ENCODE peak calls at places on chromosomes 7 and 10, in eight cellular contexts. One of them, this sample, is unnamed.

GRCh38 chr10:21134645-21135395 is 237.7 kb upstream of the NEBL start:
- DNase-seq in AG04450: no peak
- DNase-seq in testis: no peak
- DNase-seq in neural progenitor cell: no peak
- DNase-seq in brain microvascular endothelial cell: no peak
- DNase-seq in PC-9: no peak
- DNase-seq in mammary epithelial cell: peak; percentile 88
- DNase-seq in IMR-90: no peak
- DNase-seq in this sample: no peak

GRCh38 chr7:144827581-144828139 is 8.2 kb downstream of the TPK1 start:
- DNase-seq in IMR-90: peak; percentile 43
- DNase-seq in neural progenitor cell: peak; percentile 7
- DNase-seq in PC-9: no peak
- DNase-seq in mammary epithelial cell: no peak
- DNase-seq in AG04450: no peak
- DNase-seq in brain microvascular endothelial cell: peak; percentile 88
- DNase-seq in testis: no peak
- DNase-seq in this sample: no peak

GRCh38 chr10:92965314-92965713 is 95.3 kb upstream of the CYP26C1 start:
- DNase-seq in testis: no peak
- DNase-seq in PC-9: no peak
- DNase-seq in brain microvascular endothelial cell: no peak
- DNase-seq in IMR-90: peak; percentile 73
- DNase-seq in neural progenitor cell: peak; percentile 69
- DNase-seq in AG04450: no peak
- DNase-seq in mammary epithelial cell: peak; percentile 28
- DNase-seq in this sample: no peak

GRCh38 chr10:43057831-43058340 is 19.0 kb upstream of the RET start:
- DNase-seq in brain microvascular endothelial cell: no peak
- DNase-seq in testis: no peak
- DNase-seq in neural progenitor cell: no peak
- DNase-seq in PC-9: no peak
- DNase-seq in mammary epithelial cell: no peak
- DNase-seq in IMR-90: no peak
- DNase-seq in AG04450: no peak
- DNase-seq in this sample: no peak

GRCh38 chr7:52775881-52776280 is 259.6 kb upstream of the POM121L12 start:
- DNase-seq in PC-9: no peak
- DNase-seq in brain microvascular endothelial cell: no peak
- DNase-seq in IMR-90: no peak
- DNase-seq in neural progenitor cell: no peak
- DNase-seq in mammary epithelial cell: no peak
- DNase-seq in testis: no peak
- DNase-seq in AG04450: no peak
- DNase-seq in this sample: no peak

GRCh38 chr10:115706482-115707076 is 566.4 kb downstream of the GFRA1 start:
- DNase-seq in AG04450: no peak
- DNase-seq in mammary epithelial cell: peak; percentile 1
- DNase-seq in testis: no peak
- DNase-seq in IMR-90: peak; percentile 30
- DNase-seq in PC-9: no peak
- DNase-seq in brain microvascular endothelial cell: peak; percentile 18
- DNase-seq in neural progenitor cell: peak; percentile 42
- DNase-seq in this sample: no peak

GRCh38 chr10:19816420-19817250 is at the start of gene PLXDC2:
- DNase-seq in brain microvascular endothelial cell: peak; percentile 45
- DNase-seq in mammary epithelial cell: peak; percentile 47
- DNase-seq in IMR-90: peak; percentile 36
- DNase-seq in PC-9: no peak
- DNase-seq in AG04450: peak; percentile 20
- DNase-seq in testis: peak; percentile 50
- DNase-seq in neural progenitor cell: peak; percentile 78
- DNase-seq in this sample: peak; percentile 83

GRCh38 chr7:98509836-98510235 is 107.2 kb upstream of the NPTX2 start:
- DNase-seq in AG04450: no peak
- DNase-seq in brain microvascular endothelial cell: no peak
- DNase-seq in PC-9: no peak
- DNase-seq in mammary epithelial cell: no peak
- DNase-seq in testis: no peak
- DNase-seq in neural progenitor cell: no peak
- DNase-seq in IMR-90: no peak
- DNase-seq in this sample: no peak

GRCh38 chr10:112844681-112845080 is 105.4 kb upstream of the TCF7L2 start:
- DNase-seq in neural progenitor cell: no peak
- DNase-seq in AG04450: no peak
- DNase-seq in brain microvascular endothelial cell: peak; percentile 47
- DNase-seq in PC-9: no peak
- DNase-seq in mammary epithelial cell: no peak
- DNase-seq in testis: no peak
- DNase-seq in IMR-90: no peak
- DNase-seq in this sample: no peak

GRCh38 chr10:79256264-79256806 is 90.9 kb upstream of the PPIF start:
- DNase-seq in PC-9: no peak
- DNase-seq in brain microvascular endothelial cell: no peak
- DNase-seq in AG04450: no peak
- DNase-seq in testis: no peak
- DNase-seq in neural progenitor cell: no peak
- DNase-seq in mammary epithelial cell: no peak
- DNase-seq in IMR-90: no peak
- DNase-seq in this sample: no peak

GRCh38 chr7:21023841-21024502 is 237.3 kb upstream of the SP8 start:
- DNase-seq in IMR-90: no peak
- DNase-seq in PC-9: no peak
- DNase-seq in brain microvascular endothelial cell: no peak
- DNase-seq in neural progenitor cell: peak; percentile 18
- DNase-seq in mammary epithelial cell: no peak
- DNase-seq in AG04450: no peak
- DNase-seq in testis: no peak
- DNase-seq in this sample: no peak

GRCh38 chr7:24408798-24409428 is 124.9 kb downstream of the NPY start:
- DNase-seq in testis: no peak
- DNase-seq in PC-9: no peak
- DNase-seq in mammary epithelial cell: no peak
- DNase-seq in neural progenitor cell: no peak
- DNase-seq in AG04450: no peak
- DNase-seq in brain microvascular endothelial cell: no peak
- DNase-seq in IMR-90: no peak
- DNase-seq in this sample: no peak

GRCh38 chr7:101924171-101924570 is 106.7 kb downstream of the CUX1 start:
- DNase-seq in neural progenitor cell: no peak
- DNase-seq in IMR-90: peak; percentile 86
- DNase-seq in AG04450: no peak
- DNase-seq in mammary epithelial cell: no peak
- DNase-seq in PC-9: no peak
- DNase-seq in brain microvascular endothelial cell: peak; percentile 81
- DNase-seq in testis: no peak
- DNase-seq in this sample: no peak

GRCh38 chr10:34830527-34830926 is 15.4 kb upstream of the PARD3 start:
- DNase-seq in testis: no peak
- DNase-seq in mammary epithelial cell: no peak
- DNase-seq in neural progenitor cell: no peak
- DNase-seq in AG04450: no peak
- DNase-seq in PC-9: no peak
- DNase-seq in brain microvascular endothelial cell: no peak
- DNase-seq in IMR-90: no peak
- DNase-seq in this sample: no peak

GRCh38 chr10:119652361-119652760 is 1.2 kb downstream of the BAG3 start:
- DNase-seq in mammary epithelial cell: peak; percentile 58
- DNase-seq in neural progenitor cell: peak; percentile 29
- DNase-seq in IMR-90: peak; percentile 82
- DNase-seq in AG04450: peak; percentile 34
- DNase-seq in PC-9: no peak
- DNase-seq in brain microvascular endothelial cell: no peak
- DNase-seq in testis: peak; percentile 54
- DNase-seq in this sample: no peak

GRCh38 chr10:109821672-109822071 is 101.6 kb downstream of the XPNPEP1 start:
- DNase-seq in brain microvascular endothelial cell: no peak
- DNase-seq in mammary epithelial cell: no peak
- DNase-seq in IMR-90: no peak
- DNase-seq in neural progenitor cell: no peak
- DNase-seq in PC-9: no peak
- DNase-seq in AG04450: no peak
- DNase-seq in testis: no peak
- DNase-seq in this sample: no peak

GRCh38 chr10:22230331-22230833 is 12.6 kb upstream of the EBLN1 start:
- DNase-seq in PC-9: no peak
- DNase-seq in AG04450: no peak
- DNase-seq in brain microvascular endothelial cell: peak; percentile 51
- DNase-seq in testis: peak; percentile 46
- DNase-seq in IMR-90: peak; percentile 29
- DNase-seq in neural progenitor cell: peak; percentile 63
- DNase-seq in mammary epithelial cell: peak; percentile 45
- DNase-seq in this sample: peak; percentile 50

GRCh38 chr7:100400656-100401055 is 27.4 kb downstream of the PILRA start:
- DNase-seq in mammary epithelial cell: no peak
- DNase-seq in brain microvascular endothelial cell: no peak
- DNase-seq in testis: no peak
- DNase-seq in AG04450: no peak
- DNase-seq in PC-9: no peak
- DNase-seq in neural progenitor cell: peak; percentile 69
- DNase-seq in IMR-90: no peak
- DNase-seq in this sample: no peak

GRCh38 chr7:38862666-38863065 is 46.3 kb downstream of the VPS41 start:
- DNase-seq in AG04450: no peak
- DNase-seq in brain microvascular endothelial cell: no peak
- DNase-seq in PC-9: no peak
- DNase-seq in neural progenitor cell: no peak
- DNase-seq in IMR-90: no peak
- DNase-seq in testis: no peak
- DNase-seq in mammary epithelial cell: no peak
- DNase-seq in this sample: no peak

GRCh38 chr10:3895045-3895609 is 110.1 kb upstream of the KLF6 start:
- DNase-seq in AG04450: no peak
- DNase-seq in mammary epithelial cell: peak; percentile 80
- DNase-seq in neural progenitor cell: no peak
- DNase-seq in PC-9: no peak
- DNase-seq in brain microvascular endothelial cell: peak; percentile 77
- DNase-seq in IMR-90: peak; percentile 63
- DNase-seq in testis: no peak
- DNase-seq in this sample: no peak

GRCh38 chr7:135321556-135321955 is 87.9 kb downstream of the STRA8 start:
- DNase-seq in mammary epithelial cell: peak; percentile 27
- DNase-seq in brain microvascular endothelial cell: no peak
- DNase-seq in PC-9: no peak
- DNase-seq in testis: no peak
- DNase-seq in neural progenitor cell: no peak
- DNase-seq in AG04450: no peak
- DNase-seq in IMR-90: peak; percentile 17
- DNase-seq in this sample: peak; percentile 22
- H3K27ac ChIP-seq in mammary epithelial cell: no peak overlapping the region
- H3K27ac ChIP-seq in brain microvascular endothelial cell: no peak overlapping the region
- H3K27ac ChIP-seq in PC-9: no peak overlapping the region
- H3K27ac ChIP-seq in testis: no peak overlapping the region
- H3K27ac ChIP-seq in neural progenitor cell: no peak overlapping the region
- H3K27ac ChIP-seq in AG04450: no peak overlapping the region
- H3K27ac ChIP-seq in IMR-90: no peak overlapping the region
- H3K27ac ChIP-seq in this sample: no peak overlapping the region

DNA sequence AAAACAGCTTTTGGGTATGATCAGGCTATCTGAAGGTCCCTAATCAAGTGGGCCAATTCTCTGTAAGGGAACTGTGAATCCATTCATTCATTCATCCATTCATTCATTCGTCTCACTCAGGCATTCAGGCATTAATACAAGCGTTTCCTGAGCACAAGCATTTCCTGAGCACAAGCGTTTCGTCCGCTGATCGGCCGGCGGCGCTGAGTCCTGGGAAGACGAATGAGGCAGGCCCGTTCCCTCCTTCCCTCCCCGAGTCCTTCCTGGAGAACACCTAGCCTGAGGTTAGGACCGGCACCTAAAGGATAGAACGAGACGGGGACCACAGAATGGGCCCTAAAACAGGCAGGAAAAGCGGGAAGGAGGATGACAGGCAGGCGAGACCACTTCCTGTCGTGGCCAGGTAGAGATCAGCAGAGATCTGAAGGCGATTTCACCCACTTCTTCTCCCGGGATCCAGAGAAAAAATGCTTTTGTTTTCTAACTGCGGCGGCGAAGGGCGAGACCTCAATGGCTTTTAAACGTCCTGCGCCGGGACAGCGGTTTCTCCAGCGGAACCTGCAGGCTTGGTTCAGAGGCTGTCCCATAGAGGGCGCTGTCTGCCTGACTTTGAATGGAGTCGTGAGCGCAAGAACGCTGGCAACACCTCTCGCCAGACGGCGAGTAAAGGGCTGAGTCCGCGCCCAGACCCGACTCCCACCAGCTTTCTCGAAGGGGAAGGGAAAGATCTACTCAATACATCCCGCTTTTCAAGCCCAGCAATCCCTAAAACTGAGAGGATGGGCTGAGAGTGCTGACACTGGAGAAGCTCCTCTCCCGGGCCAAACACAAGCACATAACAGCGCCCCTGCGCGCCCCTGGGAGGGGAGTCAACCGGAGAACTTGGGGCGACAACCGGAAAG is 2.9 kb upstream of the HMX3 start:
- DNase-seq in testis: peak; percentile 93
- DNase-seq in neural progenitor cell: peak; percentile 96
- DNase-seq in PC-9: peak; percentile 65
- DNase-seq in mammary epithelial cell: peak; percentile 70
- DNase-seq in AG04450: peak; percentile 24
- DNase-seq in IMR-90: peak; percentile 76
- DNase-seq in brain microvascular endothelial cell: peak; percentile 60
- DNase-seq in this sample: peak; percentile 93
- H3K4me3 ChIP-seq in testis: no peak overlapping the region
- H3K4me3 ChIP-seq in neural progenitor cell: peak overlapping the region; percentile 45
- H3K4me3 ChIP-seq in PC-9: no peak overlapping the region
- H3K4me3 ChIP-seq in mammary epithelial cell: peak overlapping the region; percentile 14
- H3K4me3 ChIP-seq in AG04450: peak overlapping the region; percentile 50
- H3K4me3 ChIP-seq in IMR-90: peak overlapping the region; percentile 16
- H3K4me3 ChIP-seq in brain microvascular endothelial cell: peak overlapping the region; percentile 9
- H3K4me3 ChIP-seq in this sample: peak overlapping the region; percentile 28

GRCh38 chr10:63415635-63416244 is 50.0 kb downstream of the JMJD1C start:
- DNase-seq in testis: no peak
- DNase-seq in PC-9: no peak
- DNase-seq in neural progenitor cell: no peak
- DNase-seq in IMR-90: no peak
- DNase-seq in AG04450: no peak
- DNase-seq in mammary epithelial cell: no peak
- DNase-seq in brain microvascular endothelial cell: no peak
- DNase-seq in this sample: no peak
- H3K27ac ChIP-seq in testis: no peak overlapping the region
- H3K27ac ChIP-seq in PC-9: no peak overlapping the region
- H3K27ac ChIP-seq in neural progenitor cell: peak overlapping the region; percentile 48
- H3K27ac ChIP-seq in IMR-90: no peak overlapping the region
- H3K27ac ChIP-seq in AG04450: no peak overlapping the region
- H3K27ac ChIP-seq in mammary epithelial cell: no peak overlapping the region
- H3K27ac ChIP-seq in brain microvascular endothelial cell: no peak overlapping the region
- H3K27ac ChIP-seq in this sample: no peak overlapping the region

GRCh38 chr7:114823290-114823689 is 98.6 kb upstream of the MDFIC start:
- DNase-seq in brain microvascular endothelial cell: no peak
- DNase-seq in neural progenitor cell: no peak
- DNase-seq in AG04450: no peak
- DNase-seq in mammary epithelial cell: peak; percentile 84
- DNase-seq in PC-9: no peak
- DNase-seq in testis: no peak
- DNase-seq in IMR-90: peak; percentile 5
- DNase-seq in this sample: no peak
- H3K4me3 ChIP-seq in brain microvascular endothelial cell: no peak overlapping the region
- H3K4me3 ChIP-seq in neural progenitor cell: no peak overlapping the region
- H3K4me3 ChIP-seq in AG04450: no peak overlapping the region
- H3K4me3 ChIP-seq in mammary epithelial cell: no peak overlapping the region
- H3K4me3 ChIP-seq in PC-9: no peak overlapping the region
- H3K4me3 ChIP-seq in testis: no peak overlapping the region
- H3K4me3 ChIP-seq in IMR-90: no peak overlapping the region
- H3K4me3 ChIP-seq in this sample: no peak overlapping the region

This sample was measured in right cardiac atrium.